ENCODE peak calls at places on chromosomes 12 and 14, in nine cellular contexts. X is HCT116, F is mammary epithelial cell, Q is A549, L is trophoblast cell, T is fibroblast of lung, N is neuronal stem cell, I is neural progenitor cell, P is PC-9. V is an unnamed sample.
A peak's percentile ranks its signal among the peaks of the same experiment; 100 is the strongest.

GRCh38 chr12:5015711-5016492 is 27.8 kb upstream of the KCNA5 start:
- DNase-seq in X (no peak), F (no peak), Q (no peak), L (no peak), T (no peak), N (no peak), I (no peak), P (no peak), V (no peak)

GRCh38 chr14:96960598-96961116 is 163.5 kb downstream of the VRK1 start:
- DNase-seq in X (no peak), F (no peak), Q (no peak), L (no peak), T (no peak), N (no peak), I (no peak), P (no peak), V (no peak)

GRCh38 chr12:47730341-47730744 is 5.1 kb upstream of the ENDOU start:
- DNase-seq in X (no peak), F (peak; percentile 54), Q (no peak), L (peak; percentile 46), T (peak; percentile 23), N (no peak), I (no peak), P (peak; percentile 47), V (no peak)

GRCh38 chr14:89674906-89675305 is 257.9 kb upstream of the FOXN3 start:
- DNase-seq in X (no peak), F (no peak), Q (no peak), L (no peak), T (no peak), N (no peak), I (no peak), P (no peak), V (no peak)

GRCh38 chr14:100610511-100611217 is 23.4 kb upstream of the BEGAIN start:
- DNase-seq in X (no peak), F (no peak), Q (peak; percentile 52), L (no peak), T (peak; percentile 25), N (no peak), I (no peak), P (no peak), V (no peak)

GRCh38 chr12:19988918-19989317 is 379.4 kb upstream of the PDE3A start:
- DNase-seq in X (no peak), F (no peak), Q (no peak), L (no peak), T (no peak), N (no peak), I (no peak), P (no peak), V (no peak)

GRCh38 chr14:62189698-62190097 is 427.5 kb downstream of the SNAPC1 start:
- DNase-seq in X (no peak), F (peak; percentile 56), Q (no peak), L (no peak), T (peak; percentile 82), N (no peak), I (no peak), P (no peak), V (no peak)

GRCh38 chr12:101566318-101566717 is 28.5 kb upstream of the MYBPC1 start:
- DNase-seq in X (peak; percentile 40), F (no peak), Q (no peak), L (no peak), T (no peak), N (peak; percentile 8), I (peak; percentile 6), P (no peak), V (no peak)

DNA sequence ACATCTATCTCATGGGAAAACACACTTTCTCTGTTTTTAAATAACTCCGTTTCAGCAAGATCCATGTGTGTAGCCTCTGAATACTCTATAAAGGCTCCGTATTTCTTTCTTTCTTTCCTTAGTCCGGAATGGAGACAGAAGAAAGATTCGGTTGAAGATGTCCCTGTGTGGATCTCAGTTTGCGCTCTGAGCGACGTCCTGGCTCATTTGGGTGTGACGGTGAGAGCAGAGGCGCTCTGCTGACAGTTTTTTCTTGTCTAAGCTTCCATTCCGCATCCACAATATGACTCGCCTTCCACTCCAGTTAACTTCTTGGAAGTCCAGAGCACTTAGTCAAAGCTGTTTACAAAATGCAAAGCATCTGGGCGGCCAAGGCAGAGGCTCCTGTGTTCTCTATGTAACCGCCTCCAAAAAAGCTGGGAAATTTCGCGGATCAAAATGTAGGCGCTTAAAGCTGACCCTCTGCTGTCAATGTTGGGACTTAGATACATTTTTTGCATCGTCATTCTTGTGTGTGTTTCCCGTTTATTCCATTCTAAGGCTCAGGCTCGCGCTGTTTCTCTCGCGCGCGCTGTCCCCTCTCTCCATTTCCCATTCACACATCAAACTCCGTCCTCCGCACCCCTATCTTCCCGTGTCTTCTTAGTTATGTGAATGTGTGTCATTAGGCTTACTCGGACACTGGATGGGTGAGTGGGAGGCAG is 910 bp upstream of the FLRT2 start:
- DNase-seq in X (no peak), F (peak; percentile 62), Q (no peak), L (no peak), T (peak; percentile 84), N (peak; percentile 35), I (peak; percentile 48), P (peak; percentile 2), V (no peak)
- H3K4me2 ChIP-seq in X (no peak overlapping the region), F (peak overlapping the region; percentile 97), Q (peak overlapping the region; percentile 85), L (peak overlapping the region; percentile 82), T (peak overlapping the region; percentile 98), N (peak overlapping the region; percentile 93), I (peak overlapping the region; percentile 88), P (peak overlapping the region; percentile 66), V (no peak overlapping the region)

GRCh38 chr14:25007832-25008231 is 42.1 kb downstream of the STXBP6 start:
- DNase-seq in X (no peak), F (no peak), Q (no peak), L (no peak), T (no peak), N (no peak), I (no peak), P (no peak), V (no peak)

GRCh38 chr14:25006961-25007795 is 42.8 kb downstream of the STXBP6 start:
- DNase-seq in X (no peak), F (peak; percentile 85), Q (peak; percentile 21), L (peak; percentile 29), T (peak; percentile 99), N (no peak), I (no peak), P (peak; percentile 21), V (no peak)

GRCh38 chr14:25010471-25010870 is 39.5 kb downstream of the STXBP6 start:
- DNase-seq in X (no peak), F (no peak), Q (no peak), L (no peak), T (peak; percentile 20), N (no peak), I (no peak), P (no peak), V (no peak)

GRCh38 chr14:25011095-25011494 is 38.9 kb downstream of the STXBP6 start:
- DNase-seq in X (no peak), F (peak; percentile 35), Q (no peak), L (no peak), T (no peak), N (no peak), I (no peak), P (no peak), V (no peak)

DNA sequence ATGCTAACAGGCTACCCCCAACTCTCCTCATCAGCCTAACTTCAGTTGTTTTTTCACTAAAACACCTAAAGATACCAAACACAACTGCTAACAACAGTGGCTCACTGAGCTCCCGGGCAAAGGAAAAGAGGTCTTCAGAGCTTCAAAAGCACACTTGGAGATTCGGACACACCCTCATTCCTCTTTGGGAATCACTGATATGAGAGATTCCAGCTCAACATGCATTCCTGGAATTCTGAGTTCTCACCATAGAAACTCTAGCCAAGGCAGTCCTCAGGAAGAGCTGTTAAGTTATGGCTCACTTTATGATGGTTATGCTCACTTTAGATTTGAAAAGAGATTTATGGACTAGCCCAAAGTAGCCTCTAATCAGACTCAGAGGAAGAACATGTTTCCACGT is 40.1 kb downstream of the STXBP6 start:
- DNase-seq in X (no peak), F (no peak), Q (no peak), L (no peak), T (peak; percentile 87), N (no peak), I (peak; percentile 6), P (no peak), V (no peak)
- H3K4me3 ChIP-seq in X (no peak overlapping the region), F (no peak overlapping the region), Q (no peak overlapping the region), L (no peak overlapping the region), T (no peak overlapping the region), N (no peak overlapping the region), I (no peak overlapping the region), P (no peak overlapping the region), V (no peak overlapping the region)

DNA sequence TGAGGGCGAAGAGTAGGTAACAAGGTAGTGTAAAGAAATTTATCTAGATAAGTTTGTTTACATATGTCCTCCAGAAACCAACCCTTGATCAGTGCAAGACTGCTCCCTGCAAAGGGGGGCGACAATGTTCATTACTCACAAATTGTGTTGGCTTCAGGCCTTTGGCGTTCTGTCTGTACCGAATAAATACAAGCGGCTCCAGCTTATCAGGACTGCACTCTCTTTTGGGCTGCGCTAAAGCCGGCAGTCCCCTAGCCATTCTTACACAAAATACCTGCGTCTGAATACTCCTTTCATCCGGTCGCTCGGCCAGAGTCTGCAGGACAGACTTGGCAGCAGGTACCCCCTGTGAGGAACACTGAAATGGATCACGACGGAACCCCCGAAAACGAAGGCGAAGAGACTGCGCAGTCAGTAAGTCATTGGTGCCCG is 116.4 kb downstream of the PPHLN1 start:
- DNase-seq in X (no peak), F (no peak), Q (no peak), L (no peak), T (no peak), N (no peak), I (no peak), P (no peak), V (no peak)
- H3K4me2 ChIP-seq in X (no peak overlapping the region), F (no peak overlapping the region), Q (no peak overlapping the region), L (no peak overlapping the region), T (no peak overlapping the region), N (no peak overlapping the region), I (no peak overlapping the region), P (no peak overlapping the region), V (no peak overlapping the region)

GRCh38 chr12:644818-645552 is 18.3 kb downstream of the NINJ2 start:
- DNase-seq in X (no peak), F (no peak), Q (no peak), L (no peak), T (peak; percentile 65), N (no peak), I (no peak), P (no peak), V (no peak)

GRCh38 chr12:647713-648085 is 15.5 kb downstream of the NINJ2 start:
- DNase-seq in X (no peak), F (no peak), Q (no peak), L (no peak), T (no peak), N (no peak), I (no peak), P (no peak), V (no peak)

GRCh38 chr12:645563-646071 is 17.6 kb downstream of the NINJ2 start:
- DNase-seq in X (no peak), F (peak; percentile 17), Q (no peak), L (no peak), T (peak; percentile 64), N (no peak), I (no peak), P (peak; percentile 27), V (no peak)

GRCh38 chr12:647039-647712 is 16.1 kb downstream of the NINJ2 start:
- DNase-seq in X (no peak), F (no peak), Q (no peak), L (no peak), T (no peak), N (no peak), I (no peak), P (no peak), V (no peak)

DNA sequence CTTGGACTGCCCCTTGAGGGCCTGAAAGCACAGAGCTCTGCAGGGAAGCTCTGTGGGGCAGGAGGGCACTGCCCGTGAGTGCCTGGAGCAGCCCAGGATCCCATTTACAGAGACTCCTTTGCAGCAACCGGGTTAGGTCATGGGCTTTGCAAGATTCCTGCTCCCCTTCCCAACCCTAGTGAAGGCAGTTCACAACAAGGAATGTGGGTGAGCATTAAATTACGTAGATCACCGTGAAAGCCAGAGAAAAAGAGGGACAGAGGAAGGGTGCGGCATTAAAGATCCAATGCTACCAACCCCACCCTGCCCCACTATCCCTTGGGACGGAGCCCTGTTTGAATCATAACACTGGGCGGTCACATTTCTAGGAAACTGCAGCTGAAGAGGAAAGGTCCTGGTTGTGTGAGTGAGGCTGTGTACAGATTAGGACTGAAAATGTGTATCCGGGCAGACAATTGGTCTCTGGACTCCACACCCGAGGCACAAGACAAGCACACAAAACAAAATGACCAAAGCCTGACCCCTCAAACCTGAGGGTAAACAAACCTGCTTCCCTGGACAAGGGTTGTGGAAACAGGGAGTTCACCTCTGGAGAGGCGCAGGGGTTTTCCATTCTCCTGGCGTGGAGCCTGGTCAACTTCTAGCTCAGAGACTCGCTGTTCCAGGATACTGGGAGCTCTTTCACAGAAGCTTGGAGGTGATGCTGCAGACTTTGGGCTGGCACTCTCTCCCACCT is 16.8 kb downstream of the NINJ2 start:
- DNase-seq in X (no peak), F (no peak), Q (no peak), L (no peak), T (no peak), N (no peak), I (no peak), P (no peak), V (no peak)
- H3K4me3 ChIP-seq in X (no peak overlapping the region), F (no peak overlapping the region), Q (no peak overlapping the region), L (no peak overlapping the region), T (no peak overlapping the region), N (no peak overlapping the region), I (no peak overlapping the region), P (no peak overlapping the region), V (no peak overlapping the region)